ENCODE peak calls at places on chromosomes 5 and 9, in six cellular contexts. A, S, D, W, U and C are unnamed samples.

GRCh38 chr5:54792611-54793404 is 192.6 kb downstream of the ESM1 start:
- DNase-seq in A (no peak), S (no peak), D (no peak), W (no peak), U (no peak), C (no peak)

GRCh38 chr5:86679529-86679928 is 61.8 kb downstream of the COX7C start:
- DNase-seq in A (no peak), S (peak; percentile 73), D (peak; percentile 45), W (no peak), U (peak; percentile 53), C (no peak)

GRCh38 chr9:89603629-89604462 is 966 bp upstream of the GADD45G start:
- DNase-seq in A (peak; percentile 91), S (peak; percentile 93), D (peak; percentile 47), W (peak; percentile 75), U (peak; percentile 56), C (peak; percentile 75)

GRCh38 chr9:137435980-137436760 is 5.0 kb downstream of the ENTPD8 start:
- DNase-seq in A (no peak), S (peak; percentile 85), D (peak; percentile 62), W (peak; percentile 15), U (peak; percentile 61), C (peak; percentile 17)

GRCh38 chr5:38936269-38936668 is 90.5 kb downstream of the OSMR start:
- DNase-seq in A (no peak), S (no peak), D (no peak), W (no peak), U (no peak), C (no peak)

GRCh38 chr9:88106492-88106891 is 31.8 kb downstream of the SPATA31C2 start:
- DNase-seq in A (peak; percentile 36), S (peak; percentile 59), D (no peak), W (no peak), U (peak; percentile 28), C (no peak)

GRCh38 chr5:143106175-143106574 is 297.3 kb downstream of the NR3C1 start:
- DNase-seq in A (no peak), S (peak; percentile 32), D (peak; percentile 80), W (no peak), U (peak; percentile 52), C (no peak)

GRCh38 chr5:177557796-177558195 is 3.4 kb upstream of the FAM193B start:
- DNase-seq in A (no peak), S (no peak), D (no peak), W (no peak), U (no peak), C (no peak)

GRCh38 chr5:139552893-139553575 is 8.1 kb upstream of the UBE2D2 start:
- DNase-seq in A (no peak), S (no peak), D (no peak), W (no peak), U (no peak), C (no peak)

GRCh38 chr5:67731886-67732285 is 483.7 kb upstream of the PIK3R1 start:
- DNase-seq in A (no peak), S (no peak), D (no peak), W (no peak), U (no peak), C (no peak)

GRCh38 chr5:124986667-124987066 is 240.2 kb upstream of the ZNF608 start:
- DNase-seq in A (no peak), S (no peak), D (no peak), W (no peak), U (no peak), C (no peak)

GRCh38 chr5:171810217-171810616 is 24.6 kb downstream of the SMIM23 start:
- DNase-seq in A (no peak), S (no peak), D (no peak), W (no peak), U (no peak), C (no peak)

GRCh38 chr5:7742241-7742656 is 108.7 kb downstream of the CFAP90 start:
- DNase-seq in A (no peak), S (peak; percentile 64), D (no peak), W (no peak), U (no peak), C (no peak)

GRCh38 chr5:126600631-126601511 is at the start of gene PHAX:
- DNase-seq in A (peak; percentile 85), S (peak; percentile 94), D (peak; percentile 60), W (peak; percentile 71), U (peak; percentile 87), C (peak; percentile 81)

GRCh38 chr5:9558319-9558965 is 12.6 kb upstream of the SEMA5A start:
- DNase-seq in A (no peak), S (no peak), D (no peak), W (no peak), U (no peak), C (no peak)

GRCh38 chr9:105359899-105360298 is 87.9 kb upstream of the FSD1L start:
- DNase-seq in A (no peak), S (no peak), D (no peak), W (no peak), U (no peak), C (no peak)

GRCh38 chr9:89667730-89668129 is 62.9 kb downstream of the GADD45G start:
- DNase-seq in A (no peak), S (peak; percentile 57), D (no peak), W (no peak), U (no peak), C (no peak)

GRCh38 chr9:113428062-113428600 is 17.6 kb downstream of the C9orf43 start:
- DNase-seq in A (no peak), S (no peak), D (no peak), W (no peak), U (no peak), C (no peak)

GRCh38 chr9:109320338-109320733 is 523 bp downstream of the EPB41L4B start:
- DNase-seq in A (no peak), S (peak; percentile 76), D (no peak), W (no peak), U (peak; percentile 36), C (no peak)

GRCh38 chr9:137434498-137435380 is 6.4 kb downstream of the ENTPD8 start:
- DNase-seq in A (no peak), S (no peak), D (no peak), W (peak; percentile 10), U (no peak), C (peak; percentile 23)

GRCh38 chr9:34628656-34629491 is at the start of gene ARID3C:
- DNase-seq in A (peak; percentile 47), S (peak; percentile 74), D (no peak), W (peak; percentile 50), U (peak; percentile 60), C (no peak)

GRCh38 chr9:124344291-124345050 is 70.8 kb downstream of the PSMB7 start:
- DNase-seq in A (no peak), S (no peak), D (no peak), W (no peak), U (no peak), C (no peak)

GRCh38 chr5:124103671-124104070 is 591.7 kb downstream of the CSNK1G3 start:
- DNase-seq in A (no peak), S (no peak), D (no peak), W (no peak), U (no peak), C (no peak)

GRCh38 chr9:134403682-134404301 is 77.5 kb downstream of the RXRA start:
- DNase-seq in A (no peak), S (no peak), D (no peak), W (no peak), U (peak; percentile 97), C (no peak)

GRCh38 chr5:154276236-154276792 is 85.8 kb downstream of the GALNT10 start:
- DNase-seq in A (no peak), S (no peak), D (no peak), W (no peak), U (no peak), C (no peak)

GRCh38 chr5:154276932-154277331 is 86.4 kb downstream of the GALNT10 start:
- DNase-seq in A (no peak), S (peak; percentile 63), D (no peak), W (no peak), U (no peak), C (no peak)

GRCh38 chr5:154273963-154274827 is 83.7 kb downstream of the GALNT10 start:
- DNase-seq in A (no peak), S (no peak), D (no peak), W (no peak), U (peak; percentile 5), C (no peak)

GRCh38 chr5:154273028-154273617 is 82.6 kb downstream of the GALNT10 start:
- DNase-seq in A (no peak), S (peak; percentile 32), D (no peak), W (no peak), U (peak; percentile 31), C (no peak)

GRCh38 chr5:154274828-154275185 is 84.3 kb downstream of the GALNT10 start:
- DNase-seq in A (no peak), S (no peak), D (no peak), W (no peak), U (no peak), C (no peak)
- TF ChIP-seq CTCF in A (no peak), S (no peak), D (no peak), W (no peak), U (no peak), C (no peak)

DNA sequence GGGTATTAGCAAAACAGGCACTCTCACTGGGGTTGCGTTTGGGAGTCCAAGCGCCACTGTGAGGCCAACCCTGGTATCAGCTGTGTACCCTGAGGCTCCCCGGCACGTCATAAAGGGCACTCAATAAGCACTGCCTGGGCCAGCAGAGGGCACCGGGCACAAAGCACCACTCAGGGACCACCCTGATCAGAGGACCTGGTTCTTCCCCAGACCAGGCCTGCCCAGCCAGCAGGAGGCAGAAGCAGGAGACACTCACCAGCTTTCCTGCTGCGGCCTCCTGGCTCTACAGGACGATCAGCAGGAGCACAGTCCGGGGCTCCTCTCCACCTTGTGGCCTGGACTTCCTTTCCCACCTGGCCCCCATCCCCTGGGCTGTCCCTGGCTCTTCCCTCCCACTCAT is 12.6 kb downstream of the MGAT1 start:
- DNase-seq in A (peak; percentile 85), S (no peak), D (peak; percentile 48), W (no peak), U (peak; percentile 58), C (no peak)
- TF ChIP-seq CTCF in A (peak; percentile 65), S (peak; percentile 14), D (peak; percentile 45), W (no peak), U (peak; percentile 34), C (no peak)

GRCh38 chr9:84669293-84670105 is at the start of gene NTRK2:
- DNase-seq in A (peak; percentile 58), S (peak; percentile 36), D (no peak), W (peak; percentile 47), U (no peak), C (peak; percentile 22)
- TF ChIP-seq CTCF in A (peak; percentile 50), S (peak; percentile 36), D (no peak), W (peak; percentile 60), U (no peak), C (peak; percentile 60)

DNA sequence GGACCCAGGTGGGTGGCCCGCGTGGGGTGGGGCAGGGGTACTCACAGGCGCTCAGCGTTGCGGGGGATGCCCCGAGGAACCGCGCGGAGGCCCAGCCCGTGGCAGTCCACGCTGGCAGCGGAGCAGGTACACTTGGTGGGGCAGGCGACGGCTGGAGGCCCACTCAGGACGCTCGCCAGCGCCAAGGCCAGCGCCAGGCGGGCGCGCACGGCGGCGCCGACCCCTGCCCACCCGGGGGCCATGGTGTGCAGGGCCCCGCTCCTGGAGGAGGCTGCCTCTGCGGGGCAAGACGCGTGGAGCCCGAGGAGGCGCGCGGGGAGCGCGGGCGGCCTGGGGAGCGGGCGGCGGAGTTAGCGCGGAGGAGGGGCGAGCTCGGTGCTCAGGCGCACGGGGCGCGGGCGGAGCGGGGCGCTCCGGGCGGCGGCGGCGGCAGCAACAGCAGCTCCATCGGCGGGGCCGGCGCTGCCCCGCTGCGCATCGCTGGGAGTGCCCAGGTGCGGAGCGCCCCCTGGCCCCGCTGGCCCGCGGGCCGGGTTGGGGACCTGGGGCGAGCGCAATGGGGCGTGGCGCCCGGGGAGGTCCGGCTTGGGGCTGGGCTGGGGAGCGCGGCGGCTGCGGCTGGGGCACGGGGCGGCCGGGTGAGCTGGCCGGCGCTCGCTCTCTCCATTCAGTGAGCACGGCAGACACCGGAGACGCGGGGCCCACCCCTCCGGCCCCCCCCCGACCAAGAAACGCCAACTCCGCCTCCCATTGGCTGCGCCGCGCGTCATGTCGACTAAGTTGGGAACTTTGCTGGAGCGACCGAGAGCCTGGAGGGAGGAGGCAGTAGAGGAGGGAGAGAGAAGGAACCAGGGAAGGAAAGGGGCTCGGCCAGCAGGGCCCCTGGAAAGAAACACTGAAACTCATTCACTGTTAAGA is at the start of gene SLIT3:
- DNase-seq in A (peak; percentile 87), S (peak; percentile 91), D (no peak), W (peak; percentile 60), U (no peak), C (peak; percentile 46)
- TF ChIP-seq CTCF in A (no peak), S (no peak), D (no peak), W (peak; percentile 31), U (no peak), C (no peak)